ENCODE peak calls at places on chromosomes 3 and 15, in four cellular contexts. N, Y, V and M are unnamed samples.

GRCh38 chr3:61730577-61731231 is 169.3 kb downstream of the PTPRG start:
- DNase-seq in N (no peak), Y (no peak), V (no peak), M (no peak)

GRCh38 chr3:60086811-60087210 is 1037.0 kb upstream of the CFAP20DC start:
- DNase-seq in N (no peak), Y (no peak), V (no peak), M (no peak)

GRCh38 chr3:168284728-168285127 is 189.0 kb upstream of the GOLIM4 start:
- DNase-seq in N (no peak), Y (no peak), V (no peak), M (no peak)

GRCh38 chr3:29822051-29822450 is 541.2 kb downstream of the RBMS3 start:
- DNase-seq in N (no peak), Y (no peak), V (no peak), M (no peak)

GRCh38 chr3:39191773-39192172 is 622 bp downstream of the XIRP1 start:
- DNase-seq in N (no peak), Y (no peak), V (no peak), M (no peak)

GRCh38 chr3:14525685-14526631 is 14.2 kb downstream of the GRIP2 start:
- DNase-seq in N (peak), Y (peak), V (peak), M (no peak)

GRCh38 chr3:162586591-162586990 is 1090.0 kb downstream of the OTOL1 start:
- DNase-seq in N (no peak), Y (no peak), V (no peak), M (no peak)

GRCh38 chr3:78972617-78973301 is 795.0 kb downstream of the ROBO1 start:
- DNase-seq in N (no peak), Y (no peak), V (no peak), M (no peak)

GRCh38 chr15:89496155-89497098 is at the start of gene RHCG:
- DNase-seq in N (no peak), Y (no peak), V (no peak), M (no peak)

GRCh38 chr3:45929042-45929679 is 14.1 kb upstream of the CXCR6 start:
- DNase-seq in N (peak), Y (no peak), V (peak), M (peak)

GRCh38 chr3:24185738-24186384 is 240.8 kb downstream of the NR1D2 start:
- DNase-seq in N (peak), Y (peak), V (no peak), M (no peak)

GRCh38 chr3:10242182-10243065 is 5.8 kb upstream of the TATDN2 start:
- DNase-seq in N (no peak), Y (no peak), V (no peak), M (no peak)

GRCh38 chr3:190017575-190018288 is 103.0 kb downstream of the P3H2 start:
- DNase-seq in N (peak), Y (no peak), V (no peak), M (no peak)

GRCh38 chr3:124520970-124521369 is 209.3 kb upstream of the UMPS start:
- DNase-seq in N (no peak), Y (no peak), V (no peak), M (no peak)

GRCh38 chr3:13346481-13347389 is 73.4 kb downstream of the NUP210 start:
- DNase-seq in N (peak), Y (no peak), V (peak), M (peak)

GRCh38 chr3:163919154-163919553 is 1159.1 kb downstream of the SI start:
- DNase-seq in N (no peak), Y (no peak), V (no peak), M (no peak)

GRCh38 chr3:13140596-13140995 is 67.4 kb upstream of the IQSEC1 start:
- DNase-seq in N (no peak), Y (no peak), V (no peak), M (peak)

GRCh38 chr3:101484805-101485620 is 28.0 kb downstream of the SENP7 start:
- DNase-seq in N (no peak), Y (no peak), V (no peak), M (no peak)

GRCh38 chr3:194148383-194148782 is 12.4 kb downstream of the HES1 start:
- DNase-seq in N (peak), Y (no peak), V (no peak), M (no peak)

GRCh38 chr3:127590282-127590592 is 296 bp downstream of the TPRA1 start:
- DNase-seq in N (no peak), Y (no peak), V (no peak), M (no peak)
- TF ChIP-seq POLR2A in N (no peak), Y (no peak), V (no peak), M (no peak)

GRCh38 chr15:95176794-95177577 is 945.6 kb downstream of the MCTP2 start:
- DNase-seq in N (no peak), Y (no peak), V (no peak), M (no peak)

GRCh38 chr15:95174281-95174680 is 942.9 kb downstream of the MCTP2 start:
- DNase-seq in N (no peak), Y (peak), V (no peak), M (no peak)

GRCh38 chr15:95175914-95176658 is 944.7 kb downstream of the MCTP2 start:
- DNase-seq in N (no peak), Y (no peak), V (no peak), M (no peak)

GRCh38 chr15:95171551-95171950 is 940.2 kb downstream of the MCTP2 start:
- DNase-seq in N (no peak), Y (no peak), V (no peak), M (no peak)

DNA sequence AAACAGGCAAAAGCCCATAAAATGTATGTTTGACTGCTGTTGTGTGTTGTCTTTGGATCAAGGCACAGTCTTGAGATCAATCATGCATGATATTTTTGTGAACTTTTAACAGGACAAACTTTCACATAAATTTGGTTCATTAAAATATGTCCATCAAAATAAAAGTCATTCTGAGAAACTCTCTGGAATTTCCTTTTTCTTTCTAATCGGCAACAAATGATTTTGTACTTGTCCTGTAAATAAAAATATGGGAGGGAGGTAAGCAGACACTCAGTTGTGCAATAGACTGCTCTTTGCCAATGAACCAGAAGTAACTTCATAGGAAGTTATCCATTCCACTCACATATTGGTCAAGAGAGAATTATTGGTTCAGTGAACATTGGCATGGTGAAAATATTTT is 943.5 kb downstream of the MCTP2 start:
- DNase-seq in N (no peak), Y (no peak), V (no peak), M (no peak)
- TF ChIP-seq POLR2A in N (no peak), Y (no peak), V (no peak), M (no peak)

GRCh38 chr3:160399347-160400047 is at the start of gene SMC4:
- DNase-seq in N (peak), Y (no peak), V (peak), M (peak)
- TF ChIP-seq POLR2A in N (no peak), Y (peak), V (no peak), M (no peak)

DNA sequence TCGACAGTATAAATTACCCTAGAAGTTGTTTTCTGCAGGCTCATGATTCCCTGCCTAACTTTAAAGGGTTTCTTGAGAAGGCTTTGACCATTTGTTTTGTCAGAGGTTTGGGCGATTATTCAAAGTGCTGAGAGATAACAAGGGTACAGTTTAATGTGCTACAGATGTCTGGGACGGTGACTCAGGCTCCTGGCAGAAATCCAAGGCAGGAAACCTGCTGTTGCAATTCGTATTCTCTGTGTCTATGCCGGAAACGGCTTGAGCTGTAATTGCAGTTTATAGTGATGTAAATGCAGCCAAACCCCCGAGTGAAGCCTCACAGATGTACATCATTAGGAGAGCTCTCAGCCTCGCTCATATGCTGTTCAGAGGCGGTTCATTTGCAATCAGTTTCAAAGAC is 65.6 kb downstream of the SYNPR start:
- DNase-seq in N (peak), Y (peak), V (peak), M (no peak)
- TF ChIP-seq POLR2A in N (no peak), Y (no peak), V (no peak), M (no peak)

DNA sequence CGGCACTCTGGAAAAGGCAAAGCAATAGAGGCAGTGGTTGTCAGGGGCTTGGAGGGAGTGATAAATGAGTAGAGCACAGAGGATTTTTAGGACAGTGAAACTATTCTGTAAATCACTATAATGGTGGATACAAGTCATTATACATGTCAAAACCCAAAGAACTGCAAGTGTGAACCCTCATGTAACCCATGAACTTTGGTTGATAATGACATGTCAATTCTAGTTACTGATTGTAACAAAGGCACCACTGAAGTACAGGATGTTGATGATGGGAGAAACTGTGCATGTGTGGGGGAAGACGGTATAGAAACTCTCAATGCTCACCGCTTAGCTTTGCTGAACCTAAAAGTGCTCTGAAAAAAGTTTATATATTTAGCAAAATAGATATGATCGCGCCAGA is 36.0 kb downstream of the BTLA start:
- DNase-seq in N (no peak), Y (no peak), V (no peak), M (no peak)
- TF ChIP-seq POLR2A in N (no peak), Y (no peak), V (no peak), M (no peak)

DNA sequence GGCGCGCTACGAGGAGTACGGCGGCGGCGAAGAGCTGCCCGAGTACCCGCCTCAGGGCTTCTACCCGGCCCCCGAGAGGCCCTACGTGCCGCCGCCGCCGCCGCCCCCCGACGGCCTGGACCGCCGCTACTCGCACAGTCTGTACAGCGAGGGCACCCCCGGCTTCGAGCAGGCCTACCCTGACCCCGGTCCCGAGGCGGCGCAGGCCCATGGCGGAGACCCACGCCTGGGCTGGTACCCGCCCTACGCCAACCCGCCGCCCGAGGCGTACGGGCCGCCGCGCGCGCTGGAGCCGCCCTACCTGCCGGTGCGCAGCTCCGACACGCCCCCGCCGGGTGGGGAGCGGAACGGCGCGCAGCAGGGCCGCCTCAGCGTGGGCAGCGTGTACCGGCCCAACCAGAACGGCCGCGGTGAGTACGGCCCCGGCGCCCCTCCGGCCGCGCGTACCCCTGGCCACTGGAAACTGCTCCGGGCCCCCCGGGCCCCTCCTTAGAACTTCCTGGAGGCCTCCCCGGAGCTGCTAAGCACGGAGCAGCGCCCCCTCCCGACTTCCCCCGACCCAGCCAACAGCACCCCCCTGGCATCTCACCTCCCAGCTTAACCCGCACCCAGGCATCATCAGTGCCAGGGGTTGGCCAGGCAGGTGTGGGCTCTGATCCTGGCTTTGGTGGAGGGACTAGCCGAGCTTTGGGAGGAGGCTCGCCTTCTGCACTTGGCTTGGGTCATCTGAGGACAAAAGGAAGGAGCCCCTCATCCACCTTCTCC is 1.4 kb downstream of the LOXL1 start:
- DNase-seq in N (peak), Y (peak), V (peak), M (peak)
- TF ChIP-seq POLR2A in N (no peak), Y (no peak), V (no peak), M (no peak)

GRCh38 chr15:81309647-81310460 is 14.1 kb downstream of the STARD5 start:
- DNase-seq in N (no peak), Y (no peak), V (no peak), M (no peak)
- TF ChIP-seq POLR2A in N (no peak), Y (no peak), V (no peak), M (no peak)

GRCh38 chr15:84953136-84953535 is 28.5 kb upstream of the PDE8A start:
- DNase-seq in N (no peak), Y (no peak), V (no peak), M (no peak)

GRCh38 chr15:84950570-84951111 is 31.0 kb upstream of the PDE8A start:
- DNase-seq in N (no peak), Y (no peak), V (no peak), M (no peak)

GRCh38 chr15:84956199-84956598 is 25.5 kb upstream of the PDE8A start:
- DNase-seq in N (no peak), Y (no peak), V (no peak), M (no peak)

GRCh38 chr15:84955089-84955848 is 26.4 kb upstream of the PDE8A start:
- DNase-seq in N (peak), Y (peak), V (peak), M (peak)

GRCh38 chr15:84953726-84954125 is 27.9 kb upstream of the PDE8A start:
- DNase-seq in N (no peak), Y (no peak), V (no peak), M (no peak)
- TF ChIP-seq POLR2A in N (no peak), Y (no peak), V (no peak), M (no peak)

DNA sequence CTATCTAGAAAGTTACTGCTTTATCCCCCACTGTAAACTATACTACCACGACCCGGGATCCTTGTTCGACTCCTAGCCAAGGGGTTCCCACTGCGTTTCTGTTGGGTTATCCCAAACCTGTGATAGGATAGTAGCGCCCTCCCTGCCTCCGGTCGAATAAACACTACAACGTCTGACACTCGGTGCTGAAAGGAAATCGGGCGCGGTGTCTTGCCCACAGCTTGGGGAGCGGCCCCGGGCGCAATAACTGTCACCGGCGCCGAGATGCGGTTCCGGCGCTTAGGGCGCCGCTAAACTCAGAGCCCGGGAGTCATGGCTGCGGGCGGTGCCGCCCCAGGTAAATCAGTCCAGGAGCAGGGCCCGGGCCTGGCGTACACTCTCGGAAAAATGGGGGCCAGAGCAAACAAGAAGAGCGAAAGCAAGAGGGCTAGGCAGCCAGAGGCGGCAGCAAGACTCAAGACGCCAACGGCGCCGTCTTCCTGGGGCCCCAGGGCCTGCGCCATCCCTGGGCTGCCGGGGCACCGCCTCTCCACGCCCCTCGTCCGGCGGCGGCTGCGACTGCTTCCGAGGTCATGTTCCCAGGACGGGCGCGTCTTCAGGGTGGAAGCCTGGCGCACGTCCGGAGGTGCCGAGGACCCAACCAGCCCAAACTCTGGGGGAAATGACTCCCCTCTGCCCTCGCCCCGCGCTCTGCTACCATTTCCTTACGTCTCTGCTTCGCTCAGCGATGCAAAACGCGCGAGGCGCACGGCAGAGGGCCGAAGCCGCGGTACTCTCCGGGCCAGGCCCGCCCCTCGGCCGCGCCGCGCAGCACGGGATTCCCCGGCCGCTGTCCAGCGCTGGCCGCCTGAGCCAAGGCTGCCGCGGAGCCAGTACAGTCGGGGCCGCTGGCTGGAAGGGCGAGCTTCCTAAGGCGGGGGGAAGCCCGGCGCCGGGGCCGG is at the start of gene DUT:
- DNase-seq in N (peak), Y (peak), V (peak), M (peak)
- TF ChIP-seq POLR2A in N (no peak), Y (peak), V (no peak), M (peak)